ENCODE peak calls at places on chromosomes 12 and 14, in five cellular contexts. Q is lung, D is HCT116, T is cardiac fibroblast, X is activated B cell treated with CpG ODN at 0.5 μM for 24 hours. F is an unnamed sample.

GRCh38 chr14:24960816-24961215 is 89.1 kb downstream of the STXBP6 start:
- DNase-seq in Q (no peak), T (no peak), X (no peak), D (no peak), F (no peak)

GRCh38 chr12:9928607-9929006 is 3.6 kb downstream of the CLEC2A start:
- DNase-seq in Q (no peak), T (no peak), X (no peak), D (no peak), F (no peak)

GRCh38 chr12:68775121-68775520 is 29.1 kb downstream of the SLC35E3 start:
- DNase-seq in T (no peak), X (no peak), D (no peak), Q (no peak), F (no peak)

GRCh38 chr12:9039397-9039977 is 50.1 kb downstream of the KLRG1 start:
- DNase-seq in Q (no peak), T (peak; percentile 63), X (no peak), D (peak; percentile 18), F (no peak)

GRCh38 chr12:27151479-27151878 is 69.1 kb upstream of the C12orf71 start:
- DNase-seq in D (no peak), T (no peak), Q (no peak), X (no peak), F (no peak)

GRCh38 chr14:23569443-23570151 is 2.0 kb upstream of the AP1G2 start:
- DNase-seq in Q (no peak), X (no peak), D (peak; percentile 58), T (no peak), F (no peak)

GRCh38 chr14:72013606-72014129 is 81.4 kb downstream of the RGS6 start:
- DNase-seq in T (no peak), X (no peak), D (no peak), Q (no peak), F (no peak)

GRCh38 chr12:69059465-69060457 is 126.8 kb upstream of the CPM start:
- DNase-seq in D (peak; percentile 86), T (peak; percentile 52), Q (no peak), X (no peak), F (no peak)

GRCh38 chr14:69547701-69548348 is 26.8 kb downstream of the CCDC177 start:
- DNase-seq in T (peak; percentile 20), Q (no peak), X (no peak), D (no peak), F (peak; percentile 79)

GRCh38 chr14:76773188-76773885 is 12.1 kb downstream of the VASH1 start:
- DNase-seq in D (no peak), T (peak; percentile 94), X (no peak), Q (peak; percentile 59), F (no peak)

GRCh38 chr14:77133718-77134338 is 7.8 kb downstream of the ZDHHC22 start:
- DNase-seq in T (peak; percentile 73), X (peak; percentile 50), D (no peak), Q (peak; percentile 42), F (peak; percentile 71)

GRCh38 chr12:11581179-11581755 is 68.2 kb upstream of the ETV6 start:
- DNase-seq in T (peak; percentile 85), D (peak; percentile 46), X (no peak), Q (peak; percentile 53), F (peak; percentile 37)

GRCh38 chr12:127445583-127445982 is 821.4 kb upstream of the TMEM132C start:
- DNase-seq in X (no peak), Q (no peak), T (no peak), D (no peak), F (no peak)

GRCh38 chr12:49288922-49289555 is 5.9 kb upstream of the PRPH start:
- DNase-seq in D (no peak), T (no peak), Q (no peak), X (no peak), F (no peak)

GRCh38 chr12:132651444-132652100 is 33.0 kb downstream of the P2RX2 start:
- DNase-seq in T (no peak), X (no peak), Q (no peak), D (no peak), F (no peak)

GRCh38 chr14:36515896-36516718 is 3.9 kb downstream of the NKX2-1 start:
- DNase-seq in T (no peak), X (no peak), D (no peak), Q (no peak), F (no peak)

GRCh38 chr14:66496188-66496807 is 10.1 kb downstream of the CCDC196 start:
- DNase-seq in Q (no peak), D (no peak), X (no peak), T (no peak), F (no peak)

GRCh38 chr14:66496911-66497310 is 10.7 kb downstream of the CCDC196 start:
- DNase-seq in Q (no peak), D (no peak), X (no peak), T (no peak), F (no peak)

GRCh38 chr14:66493750-66494149 is 7.6 kb downstream of the CCDC196 start:
- DNase-seq in T (no peak), X (no peak), D (no peak), Q (no peak), F (no peak)

GRCh38 chr14:66490143-66491111 is 4.3 kb downstream of the CCDC196 start:
- DNase-seq in T (no peak), X (no peak), D (no peak), Q (no peak), F (no peak)

DNA sequence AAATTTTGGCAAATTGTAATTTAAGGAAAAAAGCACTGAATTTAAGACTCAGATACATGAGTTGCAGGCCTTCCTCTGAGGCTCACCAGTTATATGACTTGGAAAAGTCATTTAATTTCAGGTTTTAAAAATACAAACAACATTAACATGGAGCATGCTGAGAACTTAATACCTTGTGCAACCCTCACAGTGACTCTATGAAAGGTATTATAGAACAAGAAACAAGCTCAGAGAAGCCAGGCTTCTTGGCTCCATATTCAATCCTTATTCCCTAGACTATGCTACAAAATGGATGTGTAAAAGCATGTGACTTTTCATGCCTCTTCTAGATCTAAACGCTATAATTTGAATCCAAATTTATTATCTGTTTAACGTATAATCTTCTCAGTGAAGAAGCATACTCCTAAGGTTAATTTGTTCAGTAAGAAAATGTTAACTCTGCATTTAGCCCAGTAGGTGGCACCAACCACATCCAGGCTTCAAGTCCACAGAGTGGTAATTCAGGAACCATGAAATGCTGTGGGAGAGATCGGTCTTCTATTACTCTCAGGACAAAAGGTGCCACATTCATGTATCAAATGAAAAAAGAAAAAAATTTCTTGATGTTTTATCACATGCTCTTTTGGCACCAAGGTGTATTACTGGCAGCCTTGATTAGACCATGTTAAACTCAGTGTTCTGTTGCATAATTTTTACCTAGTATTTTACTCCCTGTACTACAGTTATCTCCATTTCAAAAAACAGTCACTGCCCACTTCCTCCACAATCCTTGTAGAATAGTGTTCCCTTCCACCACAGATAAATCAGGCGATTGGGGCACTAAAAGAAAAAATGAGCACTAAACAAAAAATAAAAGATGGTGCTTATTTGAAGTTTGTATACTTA is 9.3 kb downstream of the CCDC196 start:
- DNase-seq in X (no peak), D (peak; percentile 39), Q (peak; percentile 34), T (peak; percentile 84), F (no peak)
- TF ChIP-seq CTCF in X (peak; percentile 21), D (peak; percentile 80), Q (peak; percentile 68), T (peak; percentile 78), F (peak; percentile 76)

GRCh38 chr14:63045234-63045611 is at the start of gene KCNH5:
- DNase-seq in D (no peak), T (peak; percentile 39), Q (no peak), X (no peak), F (peak; percentile 68)

GRCh38 chr14:63051301-63051700 is 6.0 kb upstream of the KCNH5 start:
- DNase-seq in X (no peak), Q (no peak), T (no peak), D (no peak), F (no peak)

GRCh38 chr14:63046339-63047268 is 1.3 kb upstream of the KCNH5 start:
- DNase-seq in T (no peak), D (no peak), Q (no peak), X (no peak), F (no peak)

GRCh38 chr14:63050694-63051093 is 5.4 kb upstream of the KCNH5 start:
- DNase-seq in Q (no peak), X (no peak), T (no peak), D (no peak), F (no peak)

GRCh38 chr14:63045612-63046320 is 508 bp upstream of the KCNH5 start:
- DNase-seq in X (no peak), Q (no peak), T (peak; percentile 14), D (no peak), F (peak; percentile 70)
- TF ChIP-seq CTCF in X (no peak), Q (no peak), T (no peak), D (no peak), F (no peak)

GRCh38 chr14:80364274-80364673 is 153.0 kb upstream of the DIO2 start:
- DNase-seq in X (no peak), Q (no peak), D (no peak), T (peak; percentile 51), F (no peak)
- TF ChIP-seq CTCF in X (no peak), Q (no peak), D (peak; percentile 50), T (peak; percentile 38), F (no peak)

DNA sequence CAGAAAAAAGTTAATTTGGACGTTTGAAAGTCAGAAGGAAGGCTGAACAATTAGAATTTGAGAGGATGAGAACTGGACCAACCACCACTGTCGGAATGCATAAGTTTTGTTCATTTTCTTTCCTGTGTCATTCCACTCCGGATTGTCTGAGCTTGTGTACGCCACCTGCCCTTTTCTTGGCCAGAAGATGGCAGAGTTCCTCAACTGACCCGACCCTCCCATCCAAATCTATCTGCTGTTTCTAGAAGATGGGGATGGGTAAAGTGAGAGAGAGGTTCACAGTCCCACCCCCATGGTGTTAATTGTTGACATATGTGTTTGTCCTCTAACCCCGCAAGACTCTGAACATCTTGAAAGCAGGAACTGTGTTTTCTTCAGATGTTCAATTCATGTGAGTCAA is 388.0 kb downstream of the VRK1 start:
- DNase-seq in Q (no peak), T (no peak), D (no peak), X (no peak), F (no peak)
- TF ChIP-seq CTCF in Q (no peak), T (no peak), D (peak; percentile 68), X (no peak), F (no peak)

F was measured in mesothelial cell of epicardium.